ENCODE peak calls at places on chromosome 16, in five cellular contexts. Q is Jurkat, Clone E6-1; U is GM12864; E is hepatocyte; I is AG04450. K is an unnamed sample.

GRCh38 chr16:10078541-10078949 is 103.7 kb downstream of the GRIN2A start:
- DNase-seq in U (no peak), E (no peak), I (no peak), Q (no peak), K (no peak)

GRCh38 chr16:21162661-21163151 is 4.2 kb downstream of the LDAF1 start:
- DNase-seq in U (no peak), I (no peak), E (no peak), Q (no peak), K (peak)

GRCh38 chr16:89981414-89981813 is 32.9 kb downstream of the DEF8 start:
- DNase-seq in U (no peak), Q (no peak), I (no peak), E (no peak), K (no peak)

GRCh38 chr16:83336630-83337029 is 471.1 kb upstream of the HSBP1 start:
- DNase-seq in E (no peak), Q (no peak), U (no peak), I (peak), K (peak)

GRCh38 chr16:85363881-85364280 is 249.2 kb upstream of the GSE1 start:
- DNase-seq in I (peak), Q (no peak), U (no peak), E (no peak), K (peak)

GRCh38 chr16:67339453-67339852 is 12.8 kb downstream of the LRRC36 start:
- DNase-seq in I (peak), Q (no peak), U (no peak), E (peak), K (peak)

GRCh38 chr16:7745321-7745720 is 412.7 kb downstream of the RBFOX1 start:
- DNase-seq in I (no peak), U (no peak), E (no peak), Q (no peak), K (no peak)

GRCh38 chr16:75627856-75628255 is 4.8 kb upstream of the ADAT1 start:
- DNase-seq in E (no peak), Q (peak), U (no peak), I (no peak), K (no peak)

GRCh38 chr16:28098171-28098958 is 34.9 kb upstream of the GSG1L start:
- DNase-seq in I (no peak), U (no peak), E (no peak), Q (no peak), K (no peak)

GRCh38 chr16:10009691-10010090 is 172.5 kb downstream of the GRIN2A start:
- DNase-seq in U (no peak), I (no peak), E (peak), Q (no peak), K (no peak)

GRCh38 chr16:645852-646678 is 3.1 kb upstream of the WDR90 start:
- DNase-seq in U (no peak), I (no peak), E (peak), Q (no peak), K (no peak)
- H3K4me3 ChIP-seq in U (no peak), I (no peak), E (no peak), Q (no peak), K (no peak)

GRCh38 chr16:69833357-69833781 is 71.2 kb downstream of the WWP2 start:
- DNase-seq in I (no peak), E (no peak), Q (no peak), U (no peak), K (no peak)

GRCh38 chr16:69833791-69834282 is 71.7 kb downstream of the WWP2 start:
- DNase-seq in E (peak), Q (no peak), U (peak), I (no peak), K (no peak)

GRCh38 chr16:69836252-69836651 is 74.1 kb downstream of the WWP2 start:
- DNase-seq in E (no peak), U (no peak), Q (no peak), I (no peak), K (no peak)

GRCh38 chr16:69837380-69837779 is 75.2 kb downstream of the WWP2 start:
- DNase-seq in E (no peak), U (no peak), Q (no peak), I (no peak), K (no peak)

GRCh38 chr16:69834817-69835477 is 72.8 kb downstream of the WWP2 start:
- DNase-seq in U (no peak), Q (no peak), I (no peak), E (no peak), K (no peak)
- H3K4me3 ChIP-seq in U (no peak), Q (no peak), I (no peak), E (no peak), K (no peak)

GRCh38 chr16:11493531-11493929 is 93.2 kb downstream of the LITAF start:
- DNase-seq in E (no peak), U (no peak), Q (no peak), I (no peak), K (no peak)

GRCh38 chr16:11491524-11491923 is 95.2 kb downstream of the LITAF start:
- DNase-seq in E (no peak), I (no peak), Q (no peak), U (no peak), K (no peak)

GRCh38 chr16:11494029-11494428 is 92.7 kb downstream of the LITAF start:
- DNase-seq in I (no peak), U (no peak), E (no peak), Q (no peak), K (no peak)

GRCh38 chr16:11494433-11494832 is 92.3 kb downstream of the LITAF start:
- DNase-seq in E (no peak), Q (no peak), U (no peak), I (no peak), K (no peak)

DNA sequence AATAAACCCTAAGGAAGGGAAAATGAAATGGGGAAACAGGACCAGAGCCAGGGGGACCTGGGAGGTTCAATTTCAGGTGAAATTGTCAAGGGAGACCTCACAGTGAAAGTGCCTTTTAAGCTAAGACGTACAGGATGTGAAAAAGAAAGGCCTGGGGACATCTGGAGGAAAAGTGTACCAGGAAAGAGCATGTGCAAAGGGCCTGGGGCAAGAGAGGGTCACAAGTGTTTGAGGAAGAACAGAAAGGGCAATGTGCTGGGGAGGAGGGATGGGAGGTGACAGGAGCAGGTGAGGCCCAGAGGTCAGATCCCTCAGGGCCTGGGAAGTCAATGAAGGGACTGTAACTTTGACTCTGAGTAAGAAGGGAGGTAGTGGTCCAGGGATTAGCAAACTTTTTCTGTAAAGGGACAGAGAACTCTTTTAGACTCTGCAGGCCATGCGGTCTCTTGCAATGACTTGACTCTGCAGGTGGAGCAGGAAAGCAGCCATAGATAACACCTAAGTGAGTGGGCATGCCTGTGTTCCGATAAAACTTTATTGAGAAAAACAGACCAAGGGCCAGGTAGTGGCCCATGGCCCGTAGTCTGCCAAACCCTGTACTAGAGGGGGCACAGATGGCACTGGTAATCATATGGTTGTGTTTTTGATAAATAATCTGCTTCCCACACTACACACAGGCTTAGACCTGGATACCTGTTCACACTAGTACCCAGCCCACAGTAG is 93.8 kb downstream of the LITAF start:
- DNase-seq in U (no peak), Q (no peak), E (no peak), I (no peak), K (no peak)
- H3K4me3 ChIP-seq in U (no peak), Q (no peak), E (no peak), I (no peak), K (no peak)

DNA sequence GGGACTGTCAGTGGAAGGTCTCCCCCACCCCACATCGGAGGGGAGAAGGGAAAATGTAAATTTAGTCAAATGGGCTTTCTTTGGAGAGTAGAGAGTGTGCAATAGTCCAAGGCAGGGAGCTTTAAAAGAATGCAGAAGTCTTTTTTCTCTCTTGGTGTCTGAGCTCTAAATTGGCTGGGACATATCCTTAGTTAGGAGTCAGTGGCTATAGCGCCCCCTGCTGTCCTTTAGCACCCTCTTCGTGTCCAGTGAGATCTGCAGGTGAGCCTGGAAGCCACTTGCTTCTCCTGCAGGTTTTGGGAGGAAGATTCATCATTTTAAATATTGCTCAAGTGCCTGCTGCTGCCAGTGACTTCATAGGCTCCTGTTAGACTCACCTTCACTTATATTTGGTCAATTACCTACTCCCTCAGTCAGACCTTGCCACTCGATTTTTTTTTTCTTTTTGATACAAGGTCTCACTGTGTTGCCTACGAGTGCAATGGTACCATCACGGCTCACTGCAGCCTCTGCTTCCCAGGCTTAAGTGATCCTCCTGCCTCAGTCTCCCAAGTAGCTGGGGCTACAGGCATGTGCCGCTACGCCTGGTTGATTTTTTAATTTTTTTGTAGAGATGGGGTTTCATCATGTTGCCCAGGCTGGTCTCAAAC is 174.8 kb downstream of the PRKCB start:
- DNase-seq in U (peak), E (peak), Q (peak), I (peak), K (peak)
- H3K4me3 ChIP-seq in U (no peak), E (no peak), Q (no peak), I (no peak), K (no peak)

DNA sequence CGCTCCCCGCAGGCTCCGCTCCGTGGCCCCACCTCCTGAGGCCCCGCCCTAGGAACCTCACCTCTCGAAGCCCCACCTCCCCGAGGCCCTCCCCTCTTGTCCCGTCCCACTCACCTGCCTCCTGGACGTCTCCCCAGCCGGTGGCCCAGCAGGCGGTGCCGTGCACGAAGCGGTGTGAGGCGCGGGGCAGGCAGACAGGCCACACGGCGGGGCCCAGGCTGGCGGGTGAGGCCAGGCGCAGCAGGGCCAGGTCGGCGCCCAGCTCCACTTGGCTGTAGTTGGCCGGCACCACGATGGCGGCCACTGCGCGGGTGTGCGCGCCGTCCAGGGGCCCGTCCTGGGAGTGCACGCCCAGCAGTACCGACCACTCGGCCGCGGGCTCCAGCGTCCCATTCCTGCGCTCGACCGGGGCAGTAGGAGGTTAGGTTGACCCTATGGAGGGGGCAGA is 1.6 kb downstream of the PRSS36 start:
- DNase-seq in I (no peak), E (peak), Q (no peak), U (no peak), K (no peak)
- H3K4me3 ChIP-seq in I (no peak), E (no peak), Q (no peak), U (no peak), K (no peak)

GRCh38 chr16:19884611-19885455 is at the start of gene GPRC5B:
- DNase-seq in Q (no peak), U (no peak), I (no peak), E (peak), K (no peak)

GRCh38 chr16:19884021-19884485 is 595 bp downstream of the GPRC5B start:
- DNase-seq in I (no peak), Q (no peak), U (no peak), E (peak), K (no peak)

GRCh38 chr16:19882186-19882585 is 2.5 kb downstream of the GPRC5B start:
- DNase-seq in Q (no peak), U (no peak), I (no peak), E (no peak), K (peak)

GRCh38 chr16:19882641-19883040 is 2.0 kb downstream of the GPRC5B start:
- DNase-seq in U (no peak), Q (no peak), E (no peak), I (no peak), K (no peak)

GRCh38 chr16:19883296-19883951 is 1.2 kb downstream of the GPRC5B start:
- DNase-seq in Q (no peak), U (no peak), I (no peak), E (peak), K (peak)
- H3K4me3 ChIP-seq in Q (no peak), U (no peak), I (peak), E (peak), K (peak)

GRCh38 chr16:57373117-57373947 is 1.0 kb downstream of the CX3CL1 start:
- DNase-seq in Q (no peak), U (no peak), I (no peak), E (no peak), K (no peak)
- H3K4me3 ChIP-seq in Q (no peak), U (no peak), I (no peak), E (no peak), K (no peak)

GRCh38 chr16:66135838-66136237 is 230.7 kb upstream of the CDH5 start:
- DNase-seq in Q (no peak), U (no peak), I (no peak), E (no peak), K (no peak)

GRCh38 chr16:66134875-66135274 is 231.6 kb upstream of the CDH5 start:
- DNase-seq in I (no peak), Q (no peak), U (no peak), E (no peak), K (no peak)

GRCh38 chr16:66133641-66134402 is 232.7 kb upstream of the CDH5 start:
- DNase-seq in E (no peak), U (no peak), I (peak), Q (no peak), K (no peak)

GRCh38 chr16:66137853-66138252 is 228.6 kb upstream of the CDH5 start:
- DNase-seq in U (no peak), E (no peak), I (no peak), Q (peak), K (no peak)

DNA sequence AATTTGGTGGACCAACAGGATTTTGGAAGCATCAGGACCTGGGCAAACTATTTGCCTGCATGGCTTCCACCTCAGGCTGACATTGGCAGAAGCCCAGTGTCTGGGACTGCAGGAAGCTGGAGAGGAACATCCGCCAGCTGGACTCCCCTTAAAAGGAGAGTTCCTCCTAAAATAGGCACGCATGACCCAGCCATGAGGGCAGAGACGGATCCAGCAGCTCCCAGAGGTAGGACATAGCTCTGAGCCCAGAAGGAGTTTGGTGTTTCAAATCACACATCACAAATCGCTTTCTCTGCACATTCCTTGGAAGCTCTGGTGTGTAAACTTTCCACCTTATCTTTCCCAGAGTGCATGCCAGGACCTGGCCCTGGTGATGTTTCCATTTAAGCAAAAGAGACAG is 231.1 kb upstream of the CDH5 start:
- DNase-seq in I (no peak), E (peak), U (no peak), Q (no peak), K (peak)
- H3K4me3 ChIP-seq in I (no peak), E (no peak), U (no peak), Q (no peak), K (no peak)